ENCODE peak calls at places on chromosomes 2 and 18, in four cellular contexts. One of them, this sample, is unnamed.

GRCh38 chr18:21703241-21703820 is 1.2 kb downstream of the ABHD3 start:
- DNase-seq in SK-N-SH: peak
- DNase-seq in heart right ventricle: no peak
- DNase-seq in thoracic aorta: no peak
- DNase-seq in this sample: no peak

GRCh38 chr2:96527052-96527964 is 9.2 kb upstream of the ARID5A start:
- DNase-seq in SK-N-SH: peak
- DNase-seq in heart right ventricle: peak
- DNase-seq in thoracic aorta: no peak
- DNase-seq in this sample: no peak

GRCh38 chr2:18387479-18388206 is 172.8 kb downstream of the RDH14 start:
- DNase-seq in SK-N-SH: peak
- DNase-seq in heart right ventricle: peak
- DNase-seq in thoracic aorta: peak
- DNase-seq in this sample: peak

GRCh38 chr2:121567957-121568409 is 37.3 kb downstream of the RNU4ATAC start:
- DNase-seq in SK-N-SH: no peak
- DNase-seq in heart right ventricle: no peak
- DNase-seq in thoracic aorta: no peak
- DNase-seq in this sample: no peak

GRCh38 chr18:21740474-21740723 is 193 bp upstream of the MIB1 start:
- DNase-seq in SK-N-SH: no peak
- DNase-seq in heart right ventricle: peak
- DNase-seq in thoracic aorta: no peak
- DNase-seq in this sample: peak

GRCh38 chr2:36478999-36479398 is 119.0 kb downstream of the FEZ2 start:
- DNase-seq in SK-N-SH: no peak
- DNase-seq in heart right ventricle: no peak
- DNase-seq in thoracic aorta: no peak
- DNase-seq in this sample: no peak

GRCh38 chr2:133892352-133892913 is 324.2 kb upstream of the NCKAP5 start:
- DNase-seq in SK-N-SH: no peak
- DNase-seq in heart right ventricle: no peak
- DNase-seq in thoracic aorta: no peak
- DNase-seq in this sample: no peak

GRCh38 chr2:105814291-105814940 is 69.7 kb downstream of the NCK2 start:
- DNase-seq in SK-N-SH: no peak
- DNase-seq in heart right ventricle: no peak
- DNase-seq in thoracic aorta: no peak
- DNase-seq in this sample: no peak

GRCh38 chr2:38377501-38378258 is 607 bp upstream of the ATL2 start:
- DNase-seq in SK-N-SH: no peak
- DNase-seq in heart right ventricle: peak
- DNase-seq in thoracic aorta: no peak
- DNase-seq in this sample: peak

GRCh38 chr18:46623541-46623940 is 33.5 kb downstream of the LOXHD1 start:
- DNase-seq in SK-N-SH: peak
- DNase-seq in heart right ventricle: no peak
- DNase-seq in thoracic aorta: no peak
- DNase-seq in this sample: peak

GRCh38 chr18:46624127-46624526 is 32.9 kb downstream of the LOXHD1 start:
- DNase-seq in SK-N-SH: no peak
- DNase-seq in heart right ventricle: no peak
- DNase-seq in thoracic aorta: no peak
- DNase-seq in this sample: peak

GRCh38 chr18:46621871-46622270 is 35.1 kb downstream of the LOXHD1 start:
- DNase-seq in SK-N-SH: no peak
- DNase-seq in heart right ventricle: no peak
- DNase-seq in thoracic aorta: no peak
- DNase-seq in this sample: no peak

GRCh38 chr18:46622451-46622850 is 34.6 kb downstream of the LOXHD1 start:
- DNase-seq in SK-N-SH: no peak
- DNase-seq in heart right ventricle: no peak
- DNase-seq in thoracic aorta: no peak
- DNase-seq in this sample: no peak

DNA sequence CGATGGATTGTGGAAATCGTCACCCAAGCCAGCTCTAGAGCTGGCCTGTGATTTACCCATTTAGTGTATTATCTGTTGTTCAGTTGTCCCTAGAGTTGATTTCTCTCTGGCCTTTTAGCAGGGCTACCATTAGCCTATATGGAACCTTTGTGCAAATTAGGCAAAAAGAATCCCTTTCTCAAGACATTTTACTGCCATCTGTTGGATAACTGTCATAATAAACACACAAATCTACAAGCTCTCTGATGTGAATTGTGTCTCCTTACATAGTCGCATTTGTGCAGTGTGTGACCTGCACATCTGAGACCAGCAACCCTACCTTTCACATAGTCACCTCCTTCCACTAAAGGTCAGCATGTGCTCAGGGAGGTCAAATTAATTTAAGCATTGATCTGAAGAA is 34.0 kb downstream of the LOXHD1 start:
- DNase-seq in SK-N-SH: peak
- DNase-seq in heart right ventricle: no peak
- DNase-seq in thoracic aorta: no peak
- DNase-seq in this sample: no peak
- TF ChIP-seq CTCF in SK-N-SH: peak
- TF ChIP-seq CTCF in heart right ventricle: no peak
- TF ChIP-seq CTCF in thoracic aorta: no peak
- TF ChIP-seq CTCF in this sample: no peak

GRCh38 chr2:42243297-42243696 is 74.1 kb downstream of the EML4 start:
- DNase-seq in SK-N-SH: no peak
- DNase-seq in heart right ventricle: no peak
- DNase-seq in thoracic aorta: no peak
- DNase-seq in this sample: no peak
- TF ChIP-seq CTCF in SK-N-SH: no peak
- TF ChIP-seq CTCF in heart right ventricle: no peak
- TF ChIP-seq CTCF in thoracic aorta: no peak
- TF ChIP-seq CTCF in this sample: no peak

GRCh38 chr2:237053066-237053465 is 32.6 kb upstream of the COPS8 start:
- DNase-seq in SK-N-SH: no peak
- DNase-seq in heart right ventricle: no peak
- DNase-seq in thoracic aorta: no peak
- DNase-seq in this sample: no peak

GRCh38 chr2:237045449-237045848 is 40.2 kb upstream of the COPS8 start:
- DNase-seq in SK-N-SH: no peak
- DNase-seq in heart right ventricle: no peak
- DNase-seq in thoracic aorta: no peak
- DNase-seq in this sample: no peak

DNA sequence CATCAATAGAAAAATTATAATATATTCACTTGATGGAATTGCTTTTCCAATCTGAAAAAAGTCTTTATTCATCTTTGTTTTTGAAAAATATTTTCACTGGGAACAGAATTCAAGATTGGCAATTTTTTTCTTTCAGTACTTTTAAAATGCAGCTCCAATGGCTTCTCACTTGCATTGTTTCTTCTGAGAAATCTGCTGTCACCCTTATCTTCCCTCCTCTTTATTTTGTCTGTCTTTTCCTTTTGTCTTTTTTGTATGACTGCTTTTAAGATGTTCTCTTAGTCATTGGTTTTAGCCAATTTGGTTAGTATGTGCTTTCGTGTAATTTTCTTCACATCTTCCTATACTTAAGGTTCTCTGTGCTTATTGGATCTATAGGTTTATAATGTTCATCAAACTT is 37.1 kb upstream of the COPS8 start:
- DNase-seq in SK-N-SH: no peak
- DNase-seq in heart right ventricle: no peak
- DNase-seq in thoracic aorta: no peak
- DNase-seq in this sample: no peak
- TF ChIP-seq CTCF in SK-N-SH: no peak
- TF ChIP-seq CTCF in heart right ventricle: no peak
- TF ChIP-seq CTCF in thoracic aorta: no peak
- TF ChIP-seq CTCF in this sample: no peak

DNA sequence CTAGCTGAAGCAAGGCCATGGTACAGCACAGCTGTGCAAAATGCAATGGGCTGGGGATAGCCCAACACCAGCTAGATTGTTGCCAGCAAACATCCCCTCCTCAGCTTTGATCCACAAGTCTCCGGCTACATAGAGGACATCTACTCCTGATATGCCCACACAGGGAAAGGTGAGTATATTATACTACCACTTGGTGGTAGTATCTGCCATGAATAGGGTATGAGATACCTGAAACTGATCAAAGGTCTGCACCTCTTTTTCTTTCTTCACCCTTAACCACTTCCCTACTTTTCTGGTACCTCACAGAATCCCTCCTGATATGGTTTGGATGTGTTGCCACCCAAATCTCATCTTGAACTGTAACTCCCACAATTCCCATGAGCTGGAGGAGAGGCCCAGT is 279.8 kb downstream of the TXNL1 start:
- DNase-seq in SK-N-SH: no peak
- DNase-seq in heart right ventricle: no peak
- DNase-seq in thoracic aorta: no peak
- DNase-seq in this sample: no peak
- TF ChIP-seq CTCF in SK-N-SH: peak
- TF ChIP-seq CTCF in heart right ventricle: no peak
- TF ChIP-seq CTCF in thoracic aorta: no peak
- TF ChIP-seq CTCF in this sample: no peak

GRCh38 chr18:48108136-48108535 is 177.7 kb upstream of the SMAD2 start:
- DNase-seq in SK-N-SH: no peak
- DNase-seq in heart right ventricle: no peak
- DNase-seq in thoracic aorta: no peak
- DNase-seq in this sample: no peak

GRCh38 chr18:48104703-48105102 is 174.2 kb upstream of the SMAD2 start:
- DNase-seq in SK-N-SH: no peak
- DNase-seq in heart right ventricle: no peak
- DNase-seq in thoracic aorta: no peak
- DNase-seq in this sample: no peak

GRCh38 chr18:48106498-48106897 is 176.0 kb upstream of the SMAD2 start:
- DNase-seq in SK-N-SH: no peak
- DNase-seq in heart right ventricle: no peak
- DNase-seq in thoracic aorta: no peak
- DNase-seq in this sample: no peak

GRCh38 chr18:48106976-48107781 is 176.7 kb upstream of the SMAD2 start:
- DNase-seq in SK-N-SH: no peak
- DNase-seq in heart right ventricle: no peak
- DNase-seq in thoracic aorta: no peak
- DNase-seq in this sample: no peak

GRCh38 chr18:48105317-48105716 is 174.9 kb upstream of the SMAD2 start:
- DNase-seq in SK-N-SH: no peak
- DNase-seq in heart right ventricle: no peak
- DNase-seq in thoracic aorta: no peak
- DNase-seq in this sample: no peak
- TF ChIP-seq CTCF in SK-N-SH: no peak
- TF ChIP-seq CTCF in heart right ventricle: no peak
- TF ChIP-seq CTCF in thoracic aorta: no peak
- TF ChIP-seq CTCF in this sample: no peak

DNA sequence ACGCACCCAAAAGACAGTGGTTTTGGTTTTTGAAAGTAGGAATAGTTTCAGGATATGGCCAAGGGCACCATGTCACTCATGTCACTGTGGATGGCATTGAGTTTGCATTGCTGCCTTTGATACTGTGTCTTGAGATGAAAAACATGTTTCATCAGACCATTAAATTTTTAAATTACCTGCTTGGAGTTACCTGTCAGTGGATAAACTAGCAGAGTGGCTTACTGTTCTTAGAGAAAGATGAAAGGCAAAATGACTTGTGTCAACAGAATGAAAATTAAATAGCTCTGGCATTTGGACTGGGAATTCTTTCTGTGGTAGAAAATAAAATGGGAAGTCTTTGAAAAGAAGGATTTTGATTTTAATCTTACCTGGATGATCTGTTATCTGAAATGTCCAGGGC is 386 bp downstream of the ICOS start:
- DNase-seq in SK-N-SH: no peak
- DNase-seq in heart right ventricle: no peak
- DNase-seq in thoracic aorta: no peak
- DNase-seq in this sample: no peak
- TF ChIP-seq CTCF in SK-N-SH: no peak
- TF ChIP-seq CTCF in heart right ventricle: no peak
- TF ChIP-seq CTCF in thoracic aorta: no peak
- TF ChIP-seq CTCF in this sample: no peak

GRCh38 chr2:45610281-45611019 is 617 bp downstream of the SRBD1 start:
- DNase-seq in SK-N-SH: peak
- DNase-seq in heart right ventricle: peak
- DNase-seq in thoracic aorta: peak
- DNase-seq in this sample: peak

GRCh38 chr2:45606801-45607200 is 4.3 kb downstream of the SRBD1 start:
- DNase-seq in SK-N-SH: no peak
- DNase-seq in heart right ventricle: no peak
- DNase-seq in thoracic aorta: no peak
- DNase-seq in this sample: no peak

GRCh38 chr2:45611020-45611737 is at the start of gene SRBD1:
- DNase-seq in SK-N-SH: peak
- DNase-seq in heart right ventricle: peak
- DNase-seq in thoracic aorta: peak
- DNase-seq in this sample: peak

GRCh38 chr2:45612265-45612664 is 1.2 kb upstream of the SRBD1 start:
- DNase-seq in SK-N-SH: no peak
- DNase-seq in heart right ventricle: no peak
- DNase-seq in thoracic aorta: no peak
- DNase-seq in this sample: no peak

DNA sequence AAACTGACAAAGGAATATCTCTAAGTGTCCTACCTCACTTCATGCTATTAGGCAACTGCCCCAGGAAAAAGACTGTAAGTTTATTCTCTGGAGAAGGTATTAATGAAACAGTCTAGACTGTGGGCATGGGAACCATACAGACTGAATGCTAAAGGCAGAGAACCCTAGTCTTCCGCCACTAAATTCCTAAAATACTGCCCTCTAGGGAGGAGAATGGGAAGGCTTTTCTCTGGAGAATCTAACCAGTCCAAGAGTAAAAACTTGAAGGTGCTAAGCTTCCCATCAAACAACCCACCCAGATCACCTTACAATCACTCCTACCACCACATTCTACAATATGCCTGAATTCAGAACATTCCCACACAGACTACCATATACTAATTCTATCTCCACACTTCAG is 3.4 kb downstream of the SRBD1 start:
- DNase-seq in SK-N-SH: peak
- DNase-seq in heart right ventricle: no peak
- DNase-seq in thoracic aorta: no peak
- DNase-seq in this sample: no peak
- TF ChIP-seq CTCF in SK-N-SH: peak
- TF ChIP-seq CTCF in heart right ventricle: no peak
- TF ChIP-seq CTCF in thoracic aorta: peak
- TF ChIP-seq CTCF in this sample: no peak

GRCh38 chr2:65969161-65969560 is 465.8 kb upstream of the MEIS1 start:
- DNase-seq in SK-N-SH: no peak
- DNase-seq in heart right ventricle: no peak
- DNase-seq in thoracic aorta: no peak
- DNase-seq in this sample: no peak

GRCh38 chr2:65974067-65974723 is 460.7 kb upstream of the MEIS1 start:
- DNase-seq in SK-N-SH: no peak
- DNase-seq in heart right ventricle: no peak
- DNase-seq in thoracic aorta: no peak
- DNase-seq in this sample: no peak
- TF ChIP-seq CTCF in SK-N-SH: peak
- TF ChIP-seq CTCF in heart right ventricle: no peak
- TF ChIP-seq CTCF in thoracic aorta: no peak
- TF ChIP-seq CTCF in this sample: no peak

This sample was measured in lung.